ENCODE peak calls at places on chromosomes 3 and 15, in four cellular contexts. C, X, F and Y are unnamed samples.
A peak's percentile ranks its signal among the peaks of the same experiment; 100 is the strongest.

GRCh38 chr3:71579934-71580318 is 3.6 kb downstream of the FOXP1 start:
- DNase-seq in F (no peak), C (no peak), X (peak; percentile 14), Y (peak; percentile 94)

GRCh38 chr3:63791974-63792373 is 27.1 kb upstream of the C3orf49 start:
- DNase-seq in X (peak; percentile 10), F (no peak), C (no peak), Y (no peak)

GRCh38 chr15:74406992-74407705 is 26.6 kb downstream of the SEMA7A start:
- DNase-seq in C (no peak), X (peak; percentile 21), F (no peak), Y (peak; percentile 22)

GRCh38 chr15:68556139-68556990 is 22.4 kb upstream of the CORO2B start:
- DNase-seq in F (no peak), C (no peak), X (no peak), Y (no peak)

GRCh38 chr3:45958333-45958791 is 15.1 kb downstream of the CXCR6 start:
- DNase-seq in C (no peak), X (no peak), F (no peak), Y (no peak)

GRCh38 chr15:89743011-89743410 is 8.0 kb downstream of the MESP1 start:
- DNase-seq in F (no peak), X (no peak), C (no peak), Y (no peak)

GRCh38 chr3:141425523-141426233 is 57.4 kb downstream of the ZBTB38 start:
- DNase-seq in C (peak; percentile 25), F (no peak), X (no peak), Y (peak; percentile 45)

GRCh38 chr3:162547321-162547720 is 1050.7 kb downstream of the OTOL1 start:
- DNase-seq in F (no peak), C (no peak), X (no peak), Y (no peak)

GRCh38 chr3:184176377-184177330 is 2.0 kb downstream of the AP2M1 start:
- DNase-seq in C (peak; percentile 56), X (peak; percentile 77), F (peak; percentile 92), Y (peak; percentile 69)

GRCh38 chr3:133837487-133838295 is 32.1 kb downstream of the SRPRB start:
- DNase-seq in F (no peak), C (no peak), X (no peak), Y (no peak)

GRCh38 chr15:88529021-88529630 is 17.4 kb downstream of the DET1 start:
- DNase-seq in X (no peak), C (no peak), F (no peak), Y (no peak)

GRCh38 chr3:58173670-58174472 is 36.9 kb downstream of the DNASE1L3 start:
- DNase-seq in C (peak; percentile 21), F (peak; percentile 73), X (peak; percentile 69), Y (peak; percentile 87)

GRCh38 chr15:46296797-46297196 is 662.0 kb downstream of the SQOR start:
- DNase-seq in C (no peak), X (no peak), F (no peak), Y (no peak)

GRCh38 chr15:85840802-85841152 is 46.1 kb upstream of the KLHL25 start:
- DNase-seq in C (no peak), X (no peak), F (no peak), Y (no peak)

GRCh38 chr15:85838655-85839054 is 43.9 kb upstream of the KLHL25 start:
- DNase-seq in F (peak; percentile 18), X (no peak), C (no peak), Y (no peak)

GRCh38 chr15:85840079-85840801 is 45.5 kb upstream of the KLHL25 start:
- DNase-seq in X (peak; percentile 90), C (peak; percentile 73), F (peak; percentile 93), Y (peak; percentile 85)

GRCh38 chr15:85837881-85838280 is 43.2 kb upstream of the KLHL25 start:
- DNase-seq in C (no peak), F (no peak), X (no peak), Y (no peak)

GRCh38 chr15:85839637-85840036 is 44.9 kb upstream of the KLHL25 start:
- DNase-seq in X (no peak), F (no peak), C (no peak), Y (no peak)
- TF ChIP-seq HMGXB4 in X (no peak), F (no peak), C (no peak), Y (no peak)

GRCh38 chr3:159818997-159819500 is 169.6 kb upstream of the IL12A start:
- DNase-seq in F (no peak), C (no peak), X (no peak), Y (no peak)
- TF ChIP-seq HMGXB4 in F (no peak), C (no peak), X (no peak), Y (no peak)

GRCh38 chr3:54510506-54510905 is 388.2 kb downstream of the CACNA2D3 start:
- DNase-seq in F (no peak), X (no peak), C (no peak), Y (no peak)
- TF ChIP-seq HMGXB4 in F (no peak), X (no peak), C (no peak), Y (no peak)

DNA sequence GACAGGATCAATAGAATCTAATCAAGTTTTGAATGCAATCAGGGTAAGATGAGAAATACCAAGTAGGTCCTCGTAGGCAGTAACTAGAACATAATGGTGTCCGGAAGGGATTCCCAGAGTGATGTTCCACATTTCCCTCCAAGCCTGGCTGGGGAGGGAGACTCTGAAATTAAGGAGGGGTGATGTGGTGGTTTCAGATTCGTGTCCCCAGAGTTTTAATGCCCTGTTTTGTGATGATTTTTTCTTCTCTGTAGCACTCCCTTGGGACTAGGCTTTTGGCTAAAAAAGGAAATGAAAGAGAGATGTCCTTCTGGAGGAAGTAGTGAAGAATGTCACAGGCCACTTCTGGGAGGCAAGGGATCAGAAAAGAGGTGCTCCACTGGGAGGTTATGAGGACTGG is 108.3 kb upstream of the CACNA2D3 start:
- DNase-seq in F (no peak), C (no peak), X (no peak), Y (no peak)
- TF ChIP-seq HMGXB4 in F (no peak), C (no peak), X (no peak), Y (no peak)

DNA sequence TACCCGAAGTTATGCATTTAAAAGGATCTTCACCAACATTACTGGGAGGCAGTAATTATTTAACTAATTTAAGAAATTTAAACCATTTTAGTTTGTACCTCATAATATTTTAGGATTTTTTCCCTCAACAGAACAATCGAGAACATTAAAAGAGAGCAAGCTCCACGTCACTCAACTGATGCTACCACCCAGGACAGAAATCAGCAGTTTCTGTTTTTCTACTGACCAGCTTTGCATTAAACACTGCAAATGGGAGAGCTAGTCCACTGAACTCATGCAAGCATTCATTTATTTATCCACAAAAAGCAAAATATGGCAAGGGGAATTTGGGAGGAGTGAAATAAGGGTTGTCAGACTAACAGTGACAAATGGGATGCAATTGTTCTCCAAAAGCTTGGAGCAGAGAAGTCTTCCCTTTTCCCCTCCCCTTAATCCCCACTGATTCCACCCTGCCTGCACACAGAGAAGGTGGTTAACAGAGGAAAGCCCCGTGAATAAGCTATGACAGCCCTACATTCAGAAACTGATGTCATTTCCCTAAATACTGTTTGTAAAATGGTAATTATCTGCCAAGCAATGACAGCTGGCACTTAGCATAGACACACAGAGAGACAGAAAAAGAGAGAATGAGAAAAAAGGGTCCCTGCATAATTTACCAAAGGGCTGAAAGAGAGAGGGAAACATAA is 777.3 kb downstream of the TUSC7 start:
- DNase-seq in C (no peak), X (no peak), F (no peak), Y (no peak)
- TF ChIP-seq HMGXB4 in C (no peak), X (no peak), F (no peak), Y (no peak)

DNA sequence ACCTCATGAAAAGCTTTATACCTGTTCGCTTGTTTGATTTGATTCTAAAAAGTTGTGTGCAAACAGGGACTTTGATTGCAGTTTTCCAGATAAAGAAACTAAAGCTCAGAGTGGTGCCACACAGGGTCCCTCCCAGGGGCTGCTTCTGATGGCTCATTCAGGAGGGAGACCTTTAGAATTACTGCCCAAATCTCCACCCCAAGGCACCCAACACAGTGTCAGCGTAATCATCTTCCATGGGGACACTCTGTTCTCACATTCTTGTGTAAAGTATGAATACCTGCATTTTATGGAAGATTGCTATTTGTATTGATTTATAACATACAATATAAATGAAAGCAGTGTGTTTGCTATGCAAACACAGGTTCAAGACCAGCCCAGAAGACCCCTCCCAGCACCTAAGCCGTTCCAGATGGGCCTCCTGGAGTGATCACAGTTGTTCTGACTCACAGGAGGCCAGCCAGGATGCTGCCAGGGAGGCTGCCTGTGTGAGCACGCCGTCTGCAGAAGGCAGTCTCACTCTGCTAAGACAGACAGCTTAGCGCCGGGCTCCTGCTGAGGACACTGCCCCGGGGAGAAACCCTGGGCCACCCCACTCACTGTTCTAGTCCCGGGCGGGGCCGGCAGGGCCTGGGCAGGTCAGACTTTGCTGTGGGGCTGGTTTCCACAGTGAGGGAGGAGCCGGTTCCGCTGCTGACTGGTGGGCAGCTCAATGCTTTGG is 185.6 kb downstream of the FAM43A start:
- DNase-seq in F (peak; percentile 19), C (no peak), X (peak; percentile 73), Y (no peak)
- TF ChIP-seq HMGXB4 in F (no peak), C (no peak), X (no peak), Y (no peak)

GRCh38 chr15:48333553-48333952 is 2.3 kb downstream of the DUT start:
- DNase-seq in F (no peak), C (no peak), X (no peak), Y (peak; percentile 39)
- TF ChIP-seq HMGXB4 in F (no peak), C (no peak), X (no peak), Y (no peak)

GRCh38 chr3:27322634-27323033 is 46.5 kb downstream of the NEK10 start:
- DNase-seq in C (no peak), F (no peak), X (no peak), Y (no peak)
- TF ChIP-seq HMGXB4 in C (no peak), F (no peak), X (no peak), Y (no peak)

GRCh38 chr3:65493938-65494337 is 544.8 kb downstream of the MAGI1 start:
- DNase-seq in X (no peak), F (no peak), C (no peak), Y (no peak)

GRCh38 chr3:65493371-65493882 is 545.3 kb downstream of the MAGI1 start:
- DNase-seq in F (no peak), C (no peak), X (no peak), Y (no peak)

GRCh38 chr3:65492249-65492648 is 546.5 kb downstream of the MAGI1 start:
- DNase-seq in C (no peak), F (no peak), X (no peak), Y (no peak)

GRCh38 chr3:65500398-65501306 is 538.1 kb downstream of the MAGI1 start:
- DNase-seq in C (peak; percentile 60), X (no peak), F (no peak), Y (no peak)

DNA sequence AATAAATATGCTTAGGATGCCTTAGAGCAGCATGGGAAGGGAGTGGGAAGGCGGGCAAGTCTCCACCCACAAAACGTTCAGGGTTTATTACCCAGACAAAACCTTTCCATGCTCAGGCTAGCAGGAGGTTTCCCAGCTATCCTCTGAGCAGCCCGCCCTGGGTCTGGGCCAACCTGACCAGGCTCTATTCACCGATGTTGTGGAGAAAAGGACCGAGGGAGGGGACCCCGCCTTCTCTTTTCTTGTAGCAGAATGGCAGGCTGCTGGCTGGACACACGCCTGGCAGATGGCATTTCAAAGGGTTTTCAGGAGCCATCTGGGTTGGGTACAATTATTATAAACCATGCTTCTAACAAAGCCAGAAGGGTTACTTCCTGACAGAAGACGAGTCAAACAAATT is 540.9 kb downstream of the MAGI1 start:
- DNase-seq in X (no peak), F (peak; percentile 21), C (no peak), Y (no peak)
- TF ChIP-seq HMGXB4 in X (no peak), F (no peak), C (no peak), Y (no peak)